ENCODE peak calls at places on chromosomes 16 and 17, in five cellular contexts. E, D, R, M and U are unnamed samples.

GRCh38 chr17:47077576-47077975 is 98.5 kb upstream of the RPRML start:
- DNase-seq in D (no peak), M (peak), E (no peak), R (no peak), U (no peak)

GRCh38 chr16:67563708-67564468 is 1.6 kb downstream of the CTCF start:
- DNase-seq in M (peak), E (peak), D (peak), R (peak), U (peak)

GRCh38 chr16:9954181-9954580 is 228.0 kb downstream of the GRIN2A start:
- DNase-seq in M (no peak), D (no peak), E (no peak), R (no peak), U (no peak)

GRCh38 chr17:1899403-1900000 is 69.7 kb downstream of the RPA1 start:
- DNase-seq in R (no peak), E (no peak), D (no peak), M (no peak), U (no peak)

GRCh38 chr17:29844339-29845048 is 85.5 kb downstream of the SSH2 start:
- DNase-seq in R (no peak), E (no peak), M (no peak), D (no peak), U (no peak)

GRCh38 chr17:20774472-20775135 is 195.1 kb downstream of the CDRT15L2 start:
- DNase-seq in D (no peak), E (no peak), M (no peak), R (no peak), U (no peak)

GRCh38 chr16:4404247-4404966 is 12.0 kb downstream of the CORO7 start:
- DNase-seq in E (no peak), R (peak), D (peak), M (no peak), U (no peak)

GRCh38 chr17:69539781-69540319 is 125.4 kb downstream of the MAP2K6 start:
- DNase-seq in D (no peak), R (no peak), M (peak), E (no peak), U (no peak)

GRCh38 chr17:17493986-17494466 is 2.2 kb downstream of the RASD1 start:
- DNase-seq in D (no peak), R (no peak), E (no peak), M (no peak), U (no peak)

GRCh38 chr16:53817812-53818211 is 113.9 kb downstream of the FTO start:
- DNase-seq in D (no peak), R (no peak), E (no peak), M (no peak), U (no peak)

GRCh38 chr16:2846511-2847310 is 11.3 kb downstream of the PRSS22 start:
- DNase-seq in D (no peak), R (no peak), E (no peak), M (peak), U (no peak)

GRCh38 chr17:45688353-45688752 is 95.8 kb upstream of the CRHR1 start:
- DNase-seq in M (no peak), R (no peak), D (no peak), E (no peak), U (no peak)

GRCh38 chr17:2435181-2435741 is 34.4 kb upstream of the MNT start:
- DNase-seq in R (no peak), D (no peak), M (no peak), E (no peak), U (no peak)

GRCh38 chr17:29906969-29907368 is 23.1 kb downstream of the SSH2 start:
- DNase-seq in D (no peak), E (no peak), M (no peak), R (no peak), U (no peak)

GRCh38 chr17:28481081-28481571 is 7.7 kb downstream of the SLC13A2 start:
- DNase-seq in R (no peak), M (no peak), E (no peak), D (no peak), U (no peak)

GRCh38 chr17:64154321-64155089 is 24.6 kb upstream of the ERN1 start:
- DNase-seq in R (no peak), D (no peak), E (peak), M (no peak), U (no peak)

GRCh38 chr16:85441890-85442670 is 171.0 kb upstream of the GSE1 start:
- DNase-seq in R (no peak), D (no peak), E (no peak), M (no peak), U (no peak)

GRCh38 chr16:48117217-48118105 is 38.3 kb downstream of the ABCC12 start:
- DNase-seq in M (peak), D (peak), R (no peak), E (no peak), U (no peak)

GRCh38 chr16:31569360-31569717 is 41.6 kb downstream of the AHSP start:
- DNase-seq in D (no peak), M (no peak), R (no peak), E (no peak), U (no peak)

GRCh38 chr16:56257666-56258359 is 66.5 kb downstream of the GNAO1 start:
- DNase-seq in R (no peak), M (no peak), E (peak), D (no peak), U (no peak)

GRCh38 chr16:22071352-22071923 is 20.9 kb upstream of the VWA3A start:
- DNase-seq in E (no peak), M (no peak), R (no peak), D (no peak), U (no peak)

GRCh38 chr17:31548709-31549108 is 157.2 kb downstream of the RAB11FIP4 start:
- DNase-seq in R (no peak), E (no peak), M (no peak), D (no peak), U (no peak)

GRCh38 chr17:36148559-36149295 is 27.7 kb downstream of the TBC1D3B start:
- DNase-seq in D (peak), R (peak), M (no peak), E (peak), U (no peak)

GRCh38 chr17:11803635-11804034 is 193.6 kb downstream of the ZNF18 start:
- DNase-seq in E (no peak), R (no peak), M (no peak), D (no peak), U (no peak)

GRCh38 chr16:48287239-48287638 is 39.9 kb upstream of the ABCC11 start:
- DNase-seq in E (no peak), M (no peak), R (no peak), D (no peak), U (no peak)

GRCh38 chr17:35731239-35731931 is at the start of gene RASL10B:
- DNase-seq in D (peak), E (peak), M (no peak), R (peak), U (no peak)

GRCh38 chr17:49913226-49914095 is 55.5 kb upstream of the DLX4 start:
- DNase-seq in R (no peak), M (no peak), E (no peak), D (no peak), U (no peak)

GRCh38 chr16:15782573-15783365 is 74.1 kb downstream of the MYH11 start:
- DNase-seq in M (no peak), D (no peak), E (no peak), R (no peak), U (no peak)

GRCh38 chr17:37696366-37696765 is 48.5 kb downstream of the HNF1B start:
- DNase-seq in R (no peak), E (no peak), D (no peak), M (no peak), U (no peak)

GRCh38 chr16:23981429-23982399 is 145.9 kb downstream of the PRKCB start:
- DNase-seq in D (no peak), M (no peak), E (no peak), R (no peak), U (no peak)

GRCh38 chr17:70871180-70871818 is 702.0 kb downstream of the KCNJ2 start:
- DNase-seq in D (no peak), E (no peak), M (no peak), R (no peak), U (no peak)

DNA sequence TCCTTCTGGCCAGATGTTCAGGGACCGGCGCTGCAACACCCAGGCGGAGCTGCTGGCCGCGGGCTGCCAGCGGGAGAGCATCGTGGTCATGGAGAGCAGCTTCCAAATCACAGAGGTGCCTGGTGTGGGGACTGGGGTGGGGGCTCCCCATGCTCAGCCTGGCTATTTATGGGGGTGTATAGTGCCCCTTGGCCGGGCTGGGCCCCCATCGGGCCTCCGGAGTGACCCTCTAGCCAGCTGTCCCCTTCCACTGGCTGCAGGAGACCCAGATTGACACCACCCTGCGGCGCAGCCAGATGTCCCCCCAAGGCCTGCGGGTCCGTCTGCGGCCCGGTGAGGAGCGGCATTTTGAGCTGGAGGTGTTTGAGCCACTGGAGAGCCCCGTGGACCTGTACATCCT is 6.1 kb downstream of the ITGB4 start:
- DNase-seq in R (no peak), M (no peak), D (no peak), E (no peak), U (no peak)
- TF ChIP-seq CTCF in R (no peak), M (no peak), D (no peak), E (no peak), U (no peak)

GRCh38 chr17:60102632-60103047 is 23.9 kb upstream of the HEATR6 start:
- DNase-seq in D (peak), M (peak), E (no peak), R (no peak), U (no peak)
- H3K4me3 ChIP-seq in D (peak), M (peak), E (no peak), R (peak), U (no peak)

GRCh38 chr16:68737730-68738590 is 868 bp downstream of the CDH1 start:
- DNase-seq in M (peak), E (no peak), R (no peak), D (no peak), U (no peak)
- TF ChIP-seq CTCF in M (peak), E (no peak), R (no peak), D (no peak), U (no peak)

DNA sequence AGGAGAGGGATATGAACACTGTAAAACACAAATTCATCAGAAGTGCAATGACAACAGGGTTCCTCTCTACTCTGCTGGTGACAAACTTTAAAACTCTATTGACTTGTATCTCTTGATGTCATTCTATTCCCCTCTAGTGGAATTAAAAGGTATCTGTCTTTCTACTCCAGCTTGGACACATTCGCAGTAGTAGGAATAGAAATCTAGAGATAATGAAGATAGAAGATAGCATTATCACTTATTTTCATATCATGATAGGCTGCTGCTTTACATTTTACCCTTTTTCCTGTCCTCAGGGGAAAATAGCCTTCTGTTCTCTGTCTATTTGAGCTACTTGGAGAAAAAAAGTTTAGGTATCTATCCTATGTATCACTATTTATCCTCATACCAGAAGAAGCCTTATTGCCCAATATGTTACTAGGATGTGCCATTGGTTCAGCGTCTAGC is 209.6 kb upstream of the CACNG5 start:
- DNase-seq in R (no peak), D (no peak), M (no peak), E (no peak), U (no peak)
- H3K4me3 ChIP-seq in R (no peak), D (no peak), M (no peak), E (no peak), U (no peak)

GRCh38 chr16:81730090-81731051 is 48.7 kb upstream of the PLCG2 start:
- DNase-seq in D (peak), E (peak), R (peak), M (peak), U (peak)
- TF ChIP-seq CTCF in D (peak), E (peak), R (peak), M (peak), U (peak)

GRCh38 chr17:39057807-39058206 is 90.6 kb upstream of the FBXO47 start:
- DNase-seq in M (no peak), R (no peak), D (no peak), E (no peak), U (no peak)
- H3K4me3 ChIP-seq in M (peak), R (no peak), D (peak), E (peak), U (peak)

GRCh38 chr16:1539720-1540555 is 6.5 kb downstream of the TMEM204 start:
- DNase-seq in E (no peak), M (no peak), D (peak), R (no peak), U (no peak)

GRCh38 chr16:1537138-1537577 is 3.7 kb downstream of the TMEM204 start:
- DNase-seq in E (no peak), R (no peak), M (no peak), D (peak), U (no peak)

GRCh38 chr16:1540556-1540855 is 7.0 kb downstream of the TMEM204 start:
- DNase-seq in E (no peak), M (no peak), D (no peak), R (no peak), U (no peak)

GRCh38 chr16:1537763-1538289 is 4.4 kb downstream of the TMEM204 start:
- DNase-seq in E (no peak), D (peak), M (no peak), R (no peak), U (no peak)

DNA sequence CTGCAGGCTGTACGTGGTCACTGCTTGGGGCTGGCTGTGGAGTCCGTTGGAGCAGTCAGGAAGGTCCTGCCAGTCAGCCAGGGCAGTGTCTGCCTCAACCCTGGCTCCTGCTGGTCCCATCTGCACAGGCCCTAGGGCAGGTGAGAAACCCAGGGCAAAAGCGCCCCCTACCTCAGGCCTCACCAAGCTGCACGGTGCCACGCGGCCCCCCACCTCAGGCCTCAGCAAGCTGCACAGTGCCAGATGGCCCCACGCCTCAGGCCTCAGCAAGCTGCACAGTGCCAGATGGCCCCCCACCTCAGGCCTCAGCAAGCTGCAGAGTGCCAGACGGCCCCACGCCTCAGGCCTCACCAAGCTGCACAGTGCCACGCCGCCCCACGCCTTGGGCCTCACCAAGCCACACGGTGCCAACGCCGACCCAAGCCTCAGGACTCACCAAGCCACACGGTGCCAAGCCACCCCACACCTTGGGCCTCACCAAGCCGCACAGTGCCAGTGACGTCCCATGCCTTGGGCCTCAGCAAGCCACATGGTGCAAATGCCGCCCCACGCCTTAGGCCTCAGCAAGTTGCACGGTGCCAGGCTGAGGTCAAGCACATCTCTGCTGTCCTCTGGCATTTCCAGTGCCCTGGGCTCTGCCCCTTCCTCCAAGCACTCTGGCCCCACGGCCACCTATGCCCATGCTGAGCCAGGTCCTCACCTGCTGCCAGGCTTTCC is 5.5 kb downstream of the TMEM204 start:
- DNase-seq in E (no peak), R (no peak), D (peak), M (no peak), U (no peak)
- TF ChIP-seq CTCF in E (no peak), R (no peak), D (no peak), M (no peak), U (no peak)

DNA sequence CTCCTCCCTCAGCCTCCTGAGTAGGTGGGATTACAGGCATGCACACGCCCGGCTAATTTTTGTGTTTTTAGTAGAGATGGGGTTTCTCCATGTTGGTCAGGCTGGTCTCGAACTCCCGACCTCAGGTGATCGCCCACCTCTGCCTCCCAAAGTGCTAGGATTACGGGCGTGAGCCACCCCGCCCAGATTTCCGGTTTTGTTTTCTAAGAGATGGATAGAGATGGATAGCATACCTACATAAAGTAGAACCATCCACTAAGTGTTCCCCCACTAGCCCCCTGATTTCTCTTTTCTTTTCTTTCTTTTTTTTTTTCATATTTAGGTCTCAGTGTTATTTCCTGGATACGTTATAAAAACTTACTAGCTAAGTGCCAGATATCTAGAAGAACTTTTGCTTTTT is 2.0 kb downstream of the WSB1 start:
- DNase-seq in M (no peak), E (no peak), D (no peak), R (no peak), U (no peak)
- H3K4me3 ChIP-seq in M (peak), E (peak), D (peak), R (peak), U (peak)

GRCh38 chr16:50464325-50465290 is 83.6 kb upstream of the NKD1 start:
- DNase-seq in D (no peak), R (peak), E (peak), M (no peak), U (no peak)
- TF ChIP-seq CTCF in D (no peak), R (no peak), E (no peak), M (peak), U (no peak)

DNA sequence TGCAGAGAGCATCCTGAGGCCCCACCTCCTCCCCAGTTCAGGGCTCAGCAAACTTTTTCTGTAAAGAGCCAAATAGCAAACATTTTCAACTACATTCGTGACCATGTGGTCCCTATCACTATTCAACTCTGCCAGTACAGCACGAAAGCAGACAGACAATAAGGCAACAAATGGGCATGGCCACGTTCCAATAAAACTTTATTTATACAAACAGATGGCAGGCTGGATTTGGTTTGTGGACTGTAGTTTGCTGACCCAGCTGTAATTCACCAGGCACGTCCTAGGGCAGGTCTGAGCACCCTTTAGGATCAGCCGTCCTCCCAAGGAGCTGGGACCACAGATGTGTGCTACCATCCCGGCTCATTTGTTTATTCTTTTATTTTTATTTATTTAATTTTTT is 27.1 kb upstream of the GPRC5C start:
- DNase-seq in D (no peak), E (no peak), R (no peak), M (no peak), U (no peak)
- H3K4me3 ChIP-seq in D (no peak), E (no peak), R (no peak), M (no peak), U (no peak)